ENCODE peak calls at places on chromosomes 1 and 21, in eight cellular contexts. A is adrenal gland; Q is cardiac muscle cell; V is breast epithelium; S is effector memory CD4-positive, alpha-beta T cell; D is right lobe of liver; X is lower lobe of right lung; K is brain microvascular endothelial cell. T is an unnamed sample.

GRCh38 chr1:92968138-92969032 is 7.1 kb upstream of the DIPK1A start:
- DNase-seq in A (no peak), X (no peak), K (no peak), V (no peak), Q (no peak), D (no peak), S (no peak), T (peak; percentile 53)

GRCh38 chr21:46091118-46091517 is 6.8 kb upstream of the COL6A2 start:
- DNase-seq in S (no peak), X (no peak), A (peak; percentile 13), K (no peak), Q (no peak), D (no peak), V (peak; percentile 11), T (no peak)

GRCh38 chr1:161388639-161389038 is 21.0 kb upstream of the CFAP126 start:
- DNase-seq in V (no peak), A (no peak), X (no peak), Q (no peak), D (no peak), K (no peak), S (no peak), T (no peak)

GRCh38 chr1:247294282-247294681 is 37.4 kb downstream of the ZNF496 start:
- DNase-seq in V (no peak), K (peak; percentile 90), Q (peak; percentile 77), S (no peak), A (no peak), D (no peak), X (no peak), T (no peak)

GRCh38 chr1:186531561-186532165 is 70.7 kb upstream of the PDC start:
- DNase-seq in D (no peak), V (no peak), A (no peak), X (no peak), S (no peak), K (peak; percentile 85), Q (peak; percentile 37), T (no peak)

GRCh38 chr1:93694833-93695232 is 13.2 kb upstream of the BCAR3 start:
- DNase-seq in V (no peak), S (no peak), X (no peak), Q (no peak), A (no peak), D (peak; percentile 25), K (no peak), T (no peak)

GRCh38 chr1:19062258-19063029 is 106.0 kb upstream of the IFFO2 start:
- DNase-seq in X (no peak), A (no peak), D (no peak), S (no peak), V (no peak), K (no peak), Q (no peak), T (no peak)

GRCh38 chr1:116573388-116574100 is 2.7 kb upstream of the CD58 start:
- DNase-seq in A (no peak), D (no peak), X (no peak), K (peak; percentile 22), V (no peak), Q (peak; percentile 59), S (no peak), T (no peak)

GRCh38 chr1:230728710-230729392 is 14.9 kb upstream of the AGT start:
- DNase-seq in A (no peak), X (no peak), V (no peak), K (no peak), S (no peak), Q (peak; percentile 62), D (peak; percentile 97), T (no peak)

GRCh38 chr21:35340273-35340672 is 291.2 kb upstream of the RUNX1 start:
- DNase-seq in A (no peak), S (no peak), X (no peak), D (no peak), K (no peak), V (no peak), Q (no peak), T (no peak)

GRCh38 chr1:26582836-26583460 is 53.4 kb downstream of the RPS6KA1 start:
- DNase-seq in D (no peak), A (peak; percentile 37), X (peak; percentile 74), K (peak; percentile 11), V (no peak), Q (peak; percentile 78), S (no peak), T (no peak)

GRCh38 chr1:43317817-43318471 is 17.2 kb downstream of the TIE1 start:
- DNase-seq in S (no peak), A (no peak), Q (no peak), K (no peak), V (no peak), D (no peak), X (no peak), T (no peak)

GRCh38 chr1:26530898-26531598 is 1.5 kb downstream of the RPS6KA1 start:
- DNase-seq in K (no peak), A (peak; percentile 76), S (no peak), V (peak; percentile 69), Q (peak; percentile 50), D (no peak), X (peak; percentile 87), T (no peak)

GRCh38 chr1:157932082-157932481 is 61.4 kb upstream of the KIRREL1 start:
- DNase-seq in A (no peak), X (no peak), K (no peak), Q (peak; percentile 53), D (no peak), V (no peak), S (no peak), T (no peak)

GRCh38 chr1:53371121-53371666 is 43.3 kb upstream of the LRP8 start:
- DNase-seq in Q (no peak), A (peak; percentile 4), D (peak; percentile 29), K (no peak), V (no peak), S (no peak), X (no peak), T (no peak)

GRCh38 chr1:91792393-91793032 is 93.4 kb downstream of the TGFBR3 start:
- DNase-seq in A (no peak), V (no peak), K (no peak), X (no peak), D (no peak), S (no peak), Q (no peak), T (no peak)

GRCh38 chr21:46442938-46443337 is 15.8 kb upstream of the DIP2A start:
- DNase-seq in S (no peak), V (no peak), D (no peak), X (peak; percentile 29), K (no peak), A (no peak), Q (no peak), T (no peak)

GRCh38 chr1:91622586-91622985 is 121.9 kb downstream of the CDC7 start:
- DNase-seq in S (no peak), X (no peak), V (peak; percentile 87), K (no peak), A (peak; percentile 90), Q (no peak), D (no peak), T (no peak)

GRCh38 chr1:111559736-111560279 is 56.4 kb upstream of the ADORA3 start:
- DNase-seq in K (peak; percentile 57), A (no peak), Q (peak; percentile 33), D (no peak), X (no peak), S (no peak), V (no peak), T (no peak)

GRCh38 chr1:68111804-68112436 is 61.5 kb upstream of the DIRAS3 start:
- DNase-seq in D (no peak), Q (peak; percentile 94), K (peak; percentile 90), S (no peak), A (peak; percentile 81), V (peak; percentile 72), X (peak; percentile 54), T (no peak)

DNA sequence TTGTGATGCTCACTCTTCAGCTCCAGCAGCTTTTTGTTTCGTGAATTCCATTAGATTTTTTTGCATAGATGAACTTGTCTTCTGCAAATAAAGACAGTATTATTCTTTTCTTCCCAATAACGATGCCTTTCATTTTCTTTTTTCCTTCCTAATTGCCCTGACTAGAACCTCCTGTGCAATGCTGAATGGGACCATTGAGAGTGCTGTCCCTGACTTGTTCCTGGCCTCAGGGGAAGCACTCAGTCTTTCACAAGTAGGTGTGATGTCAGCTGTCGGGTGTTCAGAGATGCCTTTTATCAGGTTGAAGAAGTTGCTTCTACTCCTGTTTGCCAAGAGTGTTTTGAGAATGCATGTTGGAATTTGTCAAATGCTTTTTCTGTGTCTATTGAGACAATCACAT is 64.3 kb upstream of the ADARB1 start:
- DNase-seq in Q (no peak), X (no peak), D (no peak), S (no peak), K (no peak), V (peak; percentile 91), A (no peak), T (no peak)
- H3K27ac ChIP-seq in Q (no peak overlapping the region), X (no peak overlapping the region), D (no peak overlapping the region), S (no peak overlapping the region), K (no peak overlapping the region), V (peak overlapping the region; percentile 68), A (no peak overlapping the region), T (no peak overlapping the region)

GRCh38 chr1:150346316-150346715 is 17.6 kb upstream of the RPRD2 start:
- DNase-seq in Q (no peak), A (no peak), K (no peak), V (no peak), S (no peak), D (no peak), X (no peak), T (no peak)
- H3K36me3 ChIP-seq in Q (peaks cover 57% of the 10 kb centered on the region), A (no peaks in the 10 kb centered on the region), K (peaks cover 60% of the 10 kb centered on the region), V (peaks cover 23% of the 10 kb centered on the region), S (peaks cover 67% of the 10 kb centered on the region), D (peaks cover 8% of the 10 kb centered on the region), X (peaks cover 98% of the 10 kb centered on the region), T (peaks cover 27% of the 10 kb centered on the region)

GRCh38 chr1:201675143-201675542 is 136.2 kb downstream of the NAV1 start:
- DNase-seq in S (no peak), K (no peak), X (peak; percentile 62), D (no peak), A (peak; percentile 61), Q (peak; percentile 52), V (no peak), T (no peak)
- H3K27ac ChIP-seq in S (no peak overlapping the region), K (no peak overlapping the region), X (no peak overlapping the region), D (no peak overlapping the region), A (no peak overlapping the region), Q (peak overlapping the region; percentile 71), V (no peak overlapping the region), T (no peak overlapping the region)

GRCh38 chr1:222657899-222658298 is 40.0 kb downstream of the MIA3 start:
- DNase-seq in A (no peak), S (no peak), V (no peak), D (no peak), K (no peak), X (no peak), Q (no peak), T (no peak)
- H3K36me3 ChIP-seq in A (peaks cover 7% of the 10 kb centered on the region), S (peaks cover 77% of the 10 kb centered on the region), V (peaks cover 13% of the 10 kb centered on the region), D (peaks cover 3% of the 10 kb centered on the region), K (peaks cover 65% of the 10 kb centered on the region), X (peaks cover 98% of the 10 kb centered on the region), Q (peaks cover 80% of the 10 kb centered on the region), T (peaks cover 10% of the 10 kb centered on the region)

DNA sequence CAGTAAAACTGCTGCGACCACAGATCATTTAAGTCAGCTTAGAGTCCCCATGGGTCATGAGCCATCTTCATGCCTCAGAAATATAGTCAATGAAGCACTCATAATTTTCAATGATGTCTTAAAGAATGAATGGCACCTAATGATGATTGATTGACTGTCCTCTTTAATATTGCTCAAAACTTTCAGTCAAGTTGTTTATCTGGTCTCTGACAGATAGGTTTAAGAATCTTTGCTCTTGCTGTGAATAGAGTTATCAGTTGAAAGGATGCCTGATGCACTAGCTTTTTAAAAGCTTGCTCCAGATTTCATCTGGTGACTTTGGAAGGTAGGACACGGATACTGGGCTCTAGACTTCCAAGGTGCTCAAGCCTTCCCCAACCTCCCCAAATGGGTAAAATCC is 45.1 kb downstream of the COLGALT2 start:
- DNase-seq in D (no peak), S (no peak), A (no peak), X (no peak), Q (no peak), K (no peak), V (no peak), T (no peak)
- H3K27ac ChIP-seq in D (no peak overlapping the region), S (no peak overlapping the region), A (no peak overlapping the region), X (no peak overlapping the region), Q (no peak overlapping the region), K (no peak overlapping the region), V (no peak overlapping the region), T (no peak overlapping the region)